ENCODE peak calls at places on chromosomes 12 and 14, in five cellular contexts. R, I, T, G and X are unnamed samples.
A peak's percentile ranks its signal among the peaks of the same experiment; 100 is the strongest.

GRCh38 chr14:92735344-92735743 is 13.1 kb downstream of the LGMN start:
- DNase-seq in R (no peak), I (no peak), T (no peak), G (no peak), X (no peak)

GRCh38 chr12:109517619-109518018 is 40.2 kb downstream of the UBE3B start:
- DNase-seq in R (no peak), I (no peak), T (no peak), G (no peak), X (no peak)

GRCh38 chr14:54177009-54177408 is 219.8 kb upstream of the CDKN3 start:
- DNase-seq in R (no peak), I (no peak), T (no peak), G (no peak), X (no peak)

GRCh38 chr12:84502907-84503787 is 409.5 kb downstream of the SLC6A15 start:
- DNase-seq in R (no peak), I (no peak), T (peak; percentile 16), G (peak; percentile 42), X (peak; percentile 44)

GRCh38 chr12:94329366-94329765 is 130.3 kb downstream of the CEP83 start:
- DNase-seq in R (no peak), I (no peak), T (no peak), G (no peak), X (no peak)

GRCh38 chr12:6376079-6376941 is 947 bp upstream of the SCNN1A start:
- DNase-seq in R (no peak), I (peak; percentile 55), T (peak; percentile 64), G (no peak), X (peak; percentile 68)

GRCh38 chr12:46603776-46604456 is 221.9 kb downstream of the SLC38A4 start:
- DNase-seq in R (no peak), I (no peak), T (peak; percentile 39), G (no peak), X (no peak)

GRCh38 chr12:89951050-89951693 is 242.5 kb upstream of the ATP2B1 start:
- DNase-seq in R (no peak), I (no peak), T (no peak), G (no peak), X (no peak)

GRCh38 chr12:6827982-6828670 is at the start of gene P3H3:
- DNase-seq in R (no peak), I (peak; percentile 84), T (peak; percentile 23), G (no peak), X (no peak)

GRCh38 chr12:67993143-67993542 is 3.9 kb downstream of the IFNG-AS1 start:
- DNase-seq in R (no peak), I (no peak), T (no peak), G (no peak), X (no peak)

GRCh38 chr12:120138366-120138765 is 21.8 kb upstream of the RAB35 start:
- DNase-seq in R (no peak), I (no peak), T (no peak), G (no peak), X (no peak)

GRCh38 chr14:93076755-93077154 is 39.0 kb downstream of the ITPK1 start:
- DNase-seq in R (no peak), I (no peak), T (no peak), G (no peak), X (no peak)

GRCh38 chr12:99111600-99111999 is 466.5 kb downstream of the APAF1 start:
- DNase-seq in R (no peak), I (no peak), T (no peak), G (no peak), X (peak; percentile 25)

GRCh38 chr14:54337314-54337713 is 59.5 kb upstream of the CDKN3 start:
- DNase-seq in R (no peak), I (no peak), T (no peak), G (no peak), X (no peak)

GRCh38 chr14:88005050-88005481 is at the start of gene GPR65:
- DNase-seq in R (peak; percentile 69), I (no peak), T (no peak), G (no peak), X (no peak)

GRCh38 chr12:24630446-24630845 is 318.5 kb downstream of the BCAT1 start:
- DNase-seq in R (no peak), I (no peak), T (no peak), G (no peak), X (no peak)

GRCh38 chr12:104188534-104188933 is 27.0 kb upstream of the TXNRD1 start:
- DNase-seq in R (no peak), I (no peak), T (no peak), G (no peak), X (no peak)

GRCh38 chr14:69464379-69464778 is 20.1 kb upstream of the PLEKHD1 start:
- DNase-seq in R (no peak), I (no peak), T (no peak), G (no peak), X (no peak)

GRCh38 chr14:104298458-104298857 is 160.1 kb downstream of the KIF26A start:
- DNase-seq in R (no peak), I (no peak), T (no peak), G (no peak), X (no peak)

GRCh38 chr12:62873116-62873825 is 61.7 kb downstream of the PPM1H start:
- DNase-seq in R (no peak), I (no peak), T (no peak), G (no peak), X (no peak)

GRCh38 chr14:75363570-75364227 is 64.1 kb upstream of the JDP2 start:
- DNase-seq in R (no peak), I (no peak), T (no peak), G (no peak), X (no peak)

GRCh38 chr14:91482278-91483023 is 27.7 kb downstream of the PPP4R3A start:
- DNase-seq in R (no peak), I (no peak), T (no peak), G (no peak), X (no peak)

GRCh38 chr14:39025250-39025809 is 77.7 kb downstream of the SEC23A start:
- DNase-seq in R (no peak), I (no peak), T (peak; percentile 59), G (no peak), X (no peak)

GRCh38 chr12:101074940-101075680 is 134.9 kb downstream of the SLC5A8 start:
- DNase-seq in R (no peak), I (no peak), T (no peak), G (no peak), X (no peak)

GRCh38 chr14:96586921-96587822 is 85.0 kb downstream of the PAPOLA start:
- DNase-seq in R (no peak), I (no peak), T (no peak), G (no peak), X (no peak)

GRCh38 chr12:26691234-26691970 is 141.6 kb downstream of the ITPR2 start:
- DNase-seq in R (no peak), I (no peak), T (peak; percentile 24), G (peak; percentile 81), X (no peak)

GRCh38 chr12:27015730-27016076 is 1.5 kb upstream of the TM7SF3 start:
- DNase-seq in R (no peak), I (peak; percentile 29), T (no peak), G (peak; percentile 56), X (no peak)

GRCh38 chr12:56385873-56386272 is 23.2 kb upstream of the APOF start:
- DNase-seq in R (no peak), I (no peak), T (no peak), G (peak; percentile 3), X (peak; percentile 53)

GRCh38 chr14:99573436-99574098 is 30.4 kb downstream of the CCDC85C start:
- DNase-seq in R (no peak), I (no peak), T (no peak), G (no peak), X (no peak)

GRCh38 chr12:49369723-49370145 is 2.5 kb downstream of the SPATS2 start:
- DNase-seq in R (peak; percentile 79), I (peak; percentile 44), T (peak; percentile 41), G (no peak), X (peak; percentile 45)
- TF ChIP-seq JUND in R (no peak), I (no peak), T (no peak), G (no peak), X (no peak)

DNA sequence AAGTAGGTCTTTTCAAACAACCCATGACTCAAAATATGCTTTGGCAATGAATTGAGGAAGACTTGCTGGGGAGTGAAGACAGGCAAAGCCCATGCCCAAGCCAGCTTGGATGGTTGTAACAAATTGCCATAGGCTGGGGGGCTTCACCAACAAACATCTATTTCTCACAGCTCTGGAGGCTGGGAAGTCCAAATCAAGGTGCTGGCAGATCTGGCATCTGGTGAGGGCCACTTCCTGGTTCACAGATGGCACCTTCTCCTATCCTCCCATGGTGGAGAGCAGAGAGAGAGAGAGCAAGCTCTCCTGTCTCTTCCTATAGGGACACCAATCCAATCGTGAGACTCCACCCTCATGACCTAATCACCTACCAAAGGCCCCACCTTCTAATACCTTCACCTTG is 11.3 kb downstream of the DNAH10 start:
- DNase-seq in R (no peak), I (no peak), T (no peak), G (no peak), X (no peak)
- TF ChIP-seq JUND in R (no peak), I (no peak), T (no peak), G (no peak), X (no peak)

GRCh38 chr12:124547626-124548025 is 19.8 kb downstream of the NCOR2 start:
- DNase-seq in R (no peak), I (no peak), T (no peak), G (no peak), X (no peak)

GRCh38 chr12:124551268-124552144 is 15.9 kb downstream of the NCOR2 start:
- DNase-seq in R (no peak), I (peak; percentile 47), T (no peak), G (no peak), X (peak; percentile 58)

GRCh38 chr12:124550123-124551089 is 17.0 kb downstream of the NCOR2 start:
- DNase-seq in R (no peak), I (no peak), T (no peak), G (no peak), X (no peak)

GRCh38 chr12:124549629-124550028 is 17.8 kb downstream of the NCOR2 start:
- DNase-seq in R (no peak), I (no peak), T (no peak), G (no peak), X (no peak)

DNA sequence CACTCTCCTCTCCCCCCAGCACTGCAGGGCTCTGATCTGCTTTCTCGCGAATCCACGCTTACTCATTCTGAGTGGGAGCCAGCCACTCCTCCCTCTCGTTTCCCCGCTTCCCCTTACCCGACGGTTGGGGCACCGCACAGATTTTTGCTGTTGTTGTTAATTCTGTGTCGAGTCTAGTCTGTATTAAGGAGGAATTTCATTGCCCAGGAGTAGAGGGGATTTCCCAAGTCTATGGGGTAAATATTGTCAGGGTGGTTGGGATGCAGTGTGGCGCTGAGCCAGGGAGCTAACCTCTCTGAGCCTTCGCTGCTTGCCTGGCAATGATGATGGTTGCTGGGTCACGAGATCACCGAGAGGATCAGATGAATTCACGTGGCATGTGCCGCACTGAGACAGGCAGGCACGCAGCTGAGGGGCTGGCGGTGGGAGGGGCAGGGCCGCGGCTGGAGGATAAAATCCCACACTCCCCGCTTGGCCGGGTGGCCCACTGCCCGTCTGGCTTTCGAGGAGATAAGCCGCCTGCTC is 18.5 kb downstream of the NCOR2 start:
- DNase-seq in R (no peak), I (peak; percentile 72), T (no peak), G (no peak), X (no peak)
- TF ChIP-seq JUND in R (no peak), I (no peak), T (no peak), G (no peak), X (no peak)

DNA sequence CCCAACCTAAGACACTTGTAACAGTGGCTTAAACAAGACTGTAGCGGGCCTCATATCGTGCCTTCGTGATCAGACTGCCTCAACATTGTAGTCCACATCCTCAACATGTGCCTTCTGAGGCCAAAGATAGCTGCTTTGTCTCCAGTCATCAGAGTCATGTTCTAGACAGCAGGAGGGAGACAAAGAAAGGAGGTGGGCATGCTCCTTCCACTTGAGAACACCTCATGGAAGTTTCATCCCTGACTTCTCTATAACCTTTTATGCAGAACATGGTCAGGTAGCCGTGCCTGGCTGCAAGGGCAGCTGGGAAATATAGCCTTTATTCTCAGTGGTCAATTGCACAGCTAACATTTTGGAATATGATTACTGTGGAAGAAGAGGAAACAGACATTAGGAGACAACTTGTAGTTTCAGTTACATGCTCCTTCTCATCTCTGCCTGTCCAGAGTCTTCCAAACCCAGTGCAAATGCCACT is 25.3 kb upstream of the DHRS2 start:
- DNase-seq in R (no peak), I (no peak), T (no peak), G (no peak), X (no peak)
- TF ChIP-seq JUND in R (no peak), I (no peak), T (peak; percentile 29), G (no peak), X (no peak)